ENCODE peak calls at places on chromosomes 7 and 10, in ten cellular contexts. T, G, R, H, Z, L, N, P, X and W are unnamed samples.
A peak's percentile ranks its signal among the peaks of the same experiment; 100 is the strongest.

GRCh38 chr10:122981066-122981464 is 864 bp downstream of the PSTK start:
- DNase-seq in G (peak; percentile 53), R (no peak), P (no peak), H (peak; percentile 8), L (no peak), X (no peak), N (no peak), T (peak; percentile 57), Z (no peak), W (no peak)

GRCh38 chr7:140153666-140154161 is 23.1 kb downstream of the KDM7A start:
- DNase-seq in G (no peak), N (no peak), X (no peak), H (peak; percentile 13), T (no peak), P (no peak), L (no peak), Z (no peak), R (no peak), W (no peak)

GRCh38 chr10:119896061-119896655 is 3.6 kb downstream of the SEC23IP start:
- DNase-seq in T (no peak), H (no peak), L (no peak), R (no peak), N (no peak), P (no peak), G (peak; percentile 95), Z (no peak), X (peak; percentile 59), W (no peak)

GRCh38 chr7:55074008-55074499 is 55.2 kb downstream of the EGFR start:
- DNase-seq in L (no peak), G (peak; percentile 79), Z (peak; percentile 81), N (peak; percentile 47), X (peak; percentile 52), R (no peak), T (peak; percentile 93), H (peak; percentile 44), P (peak; percentile 91), W (peak; percentile 97)

GRCh38 chr10:24556137-24556536 is 167.6 kb downstream of the ARHGAP21 start:
- DNase-seq in X (no peak), P (no peak), R (no peak), T (no peak), G (no peak), H (no peak), N (no peak), L (no peak), Z (no peak), W (no peak)

GRCh38 chr7:47944536-47945260 is 3.6 kb downstream of the PKD1L1 start:
- DNase-seq in N (no peak), L (no peak), R (no peak), T (no peak), G (no peak), X (no peak), H (no peak), P (no peak), Z (no peak), W (no peak)

GRCh38 chr7:69732203-69732602 is 133.9 kb downstream of the AUTS2 start:
- DNase-seq in P (peak; percentile 19), R (no peak), L (no peak), T (peak; percentile 58), H (no peak), X (peak; percentile 20), G (no peak), Z (no peak), N (no peak), W (no peak)

GRCh38 chr10:72322280-72323058 is 32.2 kb downstream of the DNAJB12 start:
- DNase-seq in H (no peak), P (no peak), N (peak; percentile 15), R (no peak), Z (no peak), T (no peak), L (no peak), G (no peak), X (no peak), W (no peak)

GRCh38 chr10:81889181-81889769 is 14.3 kb downstream of the NRG3 start:
- DNase-seq in R (no peak), N (no peak), P (no peak), G (no peak), T (no peak), X (no peak), H (no peak), Z (no peak), L (no peak), W (no peak)

GRCh38 chr10:62794306-62794705 is 10.2 kb upstream of the ADO start:
- DNase-seq in T (no peak), P (no peak), N (no peak), H (no peak), Z (no peak), G (no peak), R (no peak), X (no peak), L (no peak), W (no peak)

GRCh38 chr7:46286957-46287356 is 365.9 kb upstream of the IGFBP3 start:
- DNase-seq in Z (no peak), R (no peak), H (no peak), P (no peak), T (no peak), L (no peak), G (no peak), X (no peak), N (no peak), W (no peak)

DNA sequence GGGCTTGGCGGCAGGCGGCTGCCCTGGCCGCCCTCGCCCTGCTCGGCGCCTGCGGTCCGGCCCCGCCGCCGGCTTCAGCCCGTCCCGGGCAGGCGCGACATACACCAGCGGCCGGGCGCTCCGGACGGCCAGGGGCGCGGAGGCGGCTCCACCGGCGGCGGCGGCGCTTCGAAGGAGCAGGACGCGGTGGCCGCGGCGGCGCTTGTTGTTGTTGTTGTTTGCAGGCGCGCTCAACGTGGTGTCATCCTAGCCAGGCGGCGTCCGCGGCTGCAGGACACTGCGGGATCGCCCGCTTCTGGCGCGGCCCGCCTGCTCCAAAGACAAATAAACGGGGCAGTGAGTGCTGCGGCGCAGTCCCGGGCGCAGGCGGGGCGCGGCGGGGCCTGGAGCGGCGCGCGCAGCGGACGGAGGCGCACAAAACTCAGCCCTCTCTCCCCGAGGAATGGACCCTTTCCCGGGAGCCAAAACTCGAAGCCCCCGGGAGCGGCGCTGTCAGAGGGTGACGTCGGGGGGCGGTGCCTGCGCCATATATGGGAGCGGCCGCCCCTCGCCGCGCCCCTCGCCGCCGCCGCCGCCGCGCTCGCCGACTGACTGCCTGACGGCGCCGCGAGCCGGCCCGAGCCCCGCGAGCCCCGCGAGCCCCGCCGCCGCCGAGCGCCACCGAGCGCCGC is at the start of gene EBF3:
- DNase-seq in Z (peak; percentile 84), N (no peak), P (peak; percentile 44), H (peak; percentile 42), T (no peak), R (no peak), G (peak; percentile 50), X (peak; percentile 49), L (peak; percentile 37), W (no peak)
- TF ChIP-seq POLR2A in Z (no peak), N (no peak), P (no peak), H (no peak), T (no peak), R (no peak), G (no peak), X (no peak), L (no peak), W (no peak)

GRCh38 chr7:44847509-44847919 is 373 bp downstream of the H2AZ2 start:
- DNase-seq in R (peak; percentile 90), T (peak; percentile 94), L (peak; percentile 88), N (peak; percentile 73), P (peak; percentile 91), G (peak; percentile 82), H (peak; percentile 91), X (peak; percentile 83), Z (peak; percentile 94), W (peak; percentile 93)
- TF ChIP-seq POLR2A in R (no peak), T (no peak), L (no peak), N (no peak), P (peak; percentile 59), G (no peak), H (no peak), X (peak; percentile 70), Z (peak; percentile 7), W (no peak)

GRCh38 chr10:102919992-102920736 is 2.1 kb downstream of the CNNM2 start:
- DNase-seq in X (no peak), N (no peak), T (no peak), G (no peak), Z (no peak), P (no peak), R (no peak), L (no peak), H (no peak), W (no peak)
- TF ChIP-seq POLR2A in X (no peak), N (no peak), T (no peak), G (no peak), Z (no peak), P (no peak), R (no peak), L (no peak), H (no peak), W (no peak)

GRCh38 chr10:50885097-50885859 is at the start of gene A1CF:
- DNase-seq in Z (no peak), R (peak; percentile 57), T (no peak), G (no peak), L (no peak), H (no peak), P (peak; percentile 25), X (no peak), N (no peak), W (no peak)
- TF ChIP-seq POLR2A in Z (no peak), R (peak; percentile 90), T (no peak), G (no peak), L (no peak), H (no peak), P (peak; percentile 61), X (peak; percentile 63), N (no peak), W (no peak)